ENCODE peak calls at places on chromosome 10, in four cellular contexts. E is HL-60, H is GM12878, C is K562. Q is an unnamed sample.
A peak's percentile ranks its signal among the peaks of the same experiment; 100 is the strongest.

GRCh38 chr10:23351914-23352313 is 7.3 kb upstream of the C10orf67 start:
- DNase-seq in C (no peak), H (no peak), E (no peak), Q (no peak)

GRCh38 chr10:86264481-86265231 is 101.9 kb downstream of the GRID1 start:
- DNase-seq in C (no peak), E (no peak), H (no peak), Q (no peak)

GRCh38 chr10:124158592-124158991 is 65.2 kb upstream of the CHST15 start:
- DNase-seq in H (no peak), E (no peak), C (peak; percentile 8), Q (no peak)

GRCh38 chr10:31645786-31646185 is 282.8 kb downstream of the ARHGAP12 start:
- DNase-seq in E (no peak), C (no peak), H (no peak), Q (no peak)

GRCh38 chr10:119665901-119666708 is 14.9 kb downstream of the BAG3 start:
- DNase-seq in H (no peak), C (no peak), E (no peak), Q (no peak)

GRCh38 chr10:119217937-119218579 is 10.7 kb downstream of the GRK5 start:
- DNase-seq in H (no peak), E (no peak), C (no peak), Q (no peak)

GRCh38 chr10:3412071-3412582 is 239.5 kb upstream of the PITRM1 start:
- DNase-seq in H (no peak), E (no peak), C (no peak), Q (no peak)

GRCh38 chr10:69571618-69572158 is 1.5 kb downstream of the NEUROG3 start:
- DNase-seq in E (no peak), H (no peak), C (no peak), Q (no peak)

GRCh38 chr10:13371879-13372470 is 23.9 kb upstream of the SEPHS1 start:
- DNase-seq in C (peak; percentile 90), E (no peak), H (no peak), Q (peak; percentile 74)

GRCh38 chr10:14259696-14260595 is 70.8 kb downstream of the FRMD4A start:
- DNase-seq in H (no peak), C (no peak), E (no peak), Q (no peak)

GRCh38 chr10:70169011-70169410 is 1.3 kb downstream of the SAR1A start:
- DNase-seq in E (no peak), C (no peak), H (no peak), Q (no peak)

GRCh38 chr10:71795248-71795647 is 21.9 kb upstream of the VSIR start:
- DNase-seq in H (no peak), C (peak; percentile 62), E (no peak), Q (no peak)

GRCh38 chr10:22599048-22599561 is 115.3 kb downstream of the PIP4K2A start:
- DNase-seq in C (peak; percentile 16), H (peak; percentile 49), E (no peak), Q (no peak)

GRCh38 chr10:93604145-93604544 is 3.1 kb upstream of the RBP4 start:
- DNase-seq in E (no peak), H (no peak), C (no peak), Q (no peak)

GRCh38 chr10:13299437-13300287 is at the start of gene PHYH:
- DNase-seq in C (peak; percentile 85), E (peak; percentile 28), H (no peak), Q (peak; percentile 78)

GRCh38 chr10:58438986-58439385 is 53.8 kb downstream of the TFAM start:
- DNase-seq in H (no peak), E (no peak), C (no peak), Q (no peak)

GRCh38 chr10:105921348-105921747 is 1243.2 kb downstream of the SORCS1 start:
- DNase-seq in H (no peak), E (no peak), C (no peak), Q (no peak)

GRCh38 chr10:86673827-86674581 is 5.7 kb downstream of the LDB3 start:
- DNase-seq in H (no peak), C (no peak), E (no peak), Q (no peak)

GRCh38 chr10:76944678-76945077 is 692.9 kb downstream of the KCNMA1 start:
- DNase-seq in E (no peak), H (no peak), C (no peak), Q (no peak)

GRCh38 chr10:125102216-125102615 is 58.1 kb downstream of the CTBP2 start:
- DNase-seq in E (peak; percentile 58), C (no peak), H (no peak), Q (no peak)

GRCh38 chr10:58555930-58556311 is 43.2 kb downstream of the BICC1 start:
- DNase-seq in C (no peak), E (no peak), H (no peak), Q (no peak)

GRCh38 chr10:26486985-26487850 is 49.1 kb downstream of the APBB1IP start:
- DNase-seq in H (peak; percentile 79), C (no peak), E (no peak), Q (no peak)

GRCh38 chr10:15180736-15181135 is 12.2 kb upstream of the NMT2 start:
- DNase-seq in C (no peak), H (no peak), E (no peak), Q (no peak)

GRCh38 chr10:110915035-110915434 is 3.9 kb downstream of the BBIP1 start:
- DNase-seq in E (no peak), C (no peak), H (no peak), Q (no peak)

GRCh38 chr10:31274310-31274709 is 44.7 kb upstream of the ZEB1 start:
- DNase-seq in C (no peak), E (peak; percentile 28), H (no peak), Q (no peak)

GRCh38 chr10:75208177-75208576 is 2.4 kb upstream of the VDAC2 start:
- DNase-seq in H (no peak), C (no peak), E (no peak), Q (no peak)

GRCh38 chr10:116287906-116288501 is 15.0 kb upstream of the GFRA1 start:
- DNase-seq in C (no peak), E (no peak), H (no peak), Q (no peak)

GRCh38 chr10:124095096-124095495 is 1.7 kb upstream of the CHST15 start:
- DNase-seq in E (no peak), H (no peak), C (no peak), Q (no peak)

GRCh38 chr10:5506246-5506645 is 6.9 kb upstream of the CALML5 start:
- DNase-seq in E (no peak), C (no peak), H (no peak), Q (no peak)

GRCh38 chr10:14822879-14823755 is 14.7 kb downstream of the CDNF start:
- DNase-seq in E (no peak), H (no peak), C (peak; percentile 24), Q (peak; percentile 22)

GRCh38 chr10:98460837-98461499 is 14.2 kb upstream of the HPS1 start:
- DNase-seq in E (no peak), H (no peak), C (peak; percentile 85), Q (no peak)

GRCh38 chr10:12597800-12598750 is 248.7 kb downstream of the CAMK1D start:
- DNase-seq in C (no peak), E (no peak), H (no peak), Q (no peak)

GRCh38 chr10:2150315-2150714 is 413.0 kb upstream of the ADARB2 start:
- DNase-seq in H (no peak), E (no peak), C (no peak), Q (no peak)

GRCh38 chr10:70704211-70704610 is 31.9 kb downstream of the ADAMTS14 start:
- DNase-seq in H (no peak), E (no peak), C (no peak), Q (no peak)

DNA sequence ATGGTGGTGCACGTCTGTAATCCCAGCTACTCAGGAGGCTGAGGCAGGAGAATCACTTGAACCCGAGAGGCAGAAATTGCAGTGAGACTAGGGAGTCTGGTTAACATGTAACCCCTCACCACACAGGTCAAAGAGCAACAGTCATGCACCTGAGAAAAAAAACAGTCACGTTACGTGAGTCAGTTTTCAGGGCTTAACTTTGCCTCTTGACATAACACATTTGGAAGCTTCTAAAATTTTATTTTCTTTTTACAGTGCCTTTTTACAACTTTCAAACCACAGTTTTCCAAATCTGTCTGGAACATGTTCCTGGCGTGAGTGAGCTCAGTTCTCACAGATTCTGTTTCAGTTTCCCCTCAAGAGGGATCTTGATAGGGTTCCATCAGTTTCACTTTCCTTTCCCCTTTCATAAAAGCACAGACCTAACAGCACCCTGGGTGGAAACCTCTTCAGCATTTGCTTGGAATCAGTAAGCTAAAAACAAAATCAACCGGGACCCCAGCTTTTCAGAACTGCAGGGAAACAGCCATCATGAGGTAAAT is 4.4 kb downstream of the IFIT3 start:
- DNase-seq in E (no peak), H (peak; percentile 92), C (peak; percentile 13), Q (no peak)
- TF ChIP-seq SPI1 in E (no peak), H (peak; percentile 59), C (no peak), Q (peak; percentile 67)

DNA sequence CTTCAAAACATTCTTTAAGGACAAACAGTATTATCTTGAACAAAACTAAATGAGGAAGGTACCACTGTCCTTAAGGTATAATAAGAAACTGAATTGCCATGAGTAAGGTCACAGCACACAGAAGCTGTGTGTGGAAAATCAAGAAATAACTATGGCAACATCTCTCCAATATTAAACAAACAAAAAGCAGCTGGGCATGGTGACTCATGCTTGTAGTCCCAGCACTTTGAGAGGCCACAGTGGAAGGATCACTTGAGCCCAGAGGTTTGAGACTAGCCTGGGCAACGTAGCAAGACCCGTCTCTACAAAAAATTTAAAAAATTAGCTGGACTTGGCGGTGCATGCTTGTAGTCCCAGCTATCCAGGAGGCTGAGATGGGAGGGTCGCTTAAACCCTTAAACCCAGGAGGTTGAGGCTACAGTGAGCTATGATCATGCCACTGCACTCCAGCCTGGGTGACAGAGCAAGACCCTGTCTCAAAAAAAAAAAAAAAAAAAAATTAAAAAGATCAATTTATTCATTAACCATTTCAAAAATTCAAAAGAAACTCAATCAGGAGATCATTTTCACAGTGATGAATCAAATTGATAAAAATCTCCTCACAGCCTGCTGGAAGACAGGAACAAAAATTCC is 195.4 kb downstream of the SKIDA1 start:
- DNase-seq in C (no peak), E (no peak), H (no peak), Q (no peak)
- TF ChIP-seq SPI1 in C (no peak), E (no peak), H (no peak), Q (no peak)

DNA sequence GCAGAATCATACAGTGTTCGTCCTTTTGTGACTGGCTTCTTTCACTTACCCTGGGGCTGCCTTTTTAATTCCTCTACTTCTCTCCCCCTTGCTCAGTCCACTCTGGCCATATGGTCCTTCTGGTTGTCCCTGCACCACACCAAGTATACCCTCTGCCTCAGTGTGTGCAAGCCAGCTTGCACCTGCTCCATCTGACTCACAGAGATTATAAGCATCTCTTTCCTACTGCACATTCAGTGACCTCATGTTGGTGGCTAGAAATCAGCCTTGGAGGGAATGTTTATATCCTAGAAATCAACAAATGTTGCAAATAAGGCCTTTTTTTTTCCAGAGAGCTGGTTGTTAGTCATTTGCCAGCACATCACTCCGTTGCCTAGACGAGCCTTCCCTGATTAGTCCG is 67.5 kb upstream of the C10orf90 start:
- DNase-seq in E (no peak), C (no peak), H (no peak), Q (no peak)
- TF ChIP-seq SPI1 in E (no peak), C (no peak), H (no peak), Q (no peak)

DNA sequence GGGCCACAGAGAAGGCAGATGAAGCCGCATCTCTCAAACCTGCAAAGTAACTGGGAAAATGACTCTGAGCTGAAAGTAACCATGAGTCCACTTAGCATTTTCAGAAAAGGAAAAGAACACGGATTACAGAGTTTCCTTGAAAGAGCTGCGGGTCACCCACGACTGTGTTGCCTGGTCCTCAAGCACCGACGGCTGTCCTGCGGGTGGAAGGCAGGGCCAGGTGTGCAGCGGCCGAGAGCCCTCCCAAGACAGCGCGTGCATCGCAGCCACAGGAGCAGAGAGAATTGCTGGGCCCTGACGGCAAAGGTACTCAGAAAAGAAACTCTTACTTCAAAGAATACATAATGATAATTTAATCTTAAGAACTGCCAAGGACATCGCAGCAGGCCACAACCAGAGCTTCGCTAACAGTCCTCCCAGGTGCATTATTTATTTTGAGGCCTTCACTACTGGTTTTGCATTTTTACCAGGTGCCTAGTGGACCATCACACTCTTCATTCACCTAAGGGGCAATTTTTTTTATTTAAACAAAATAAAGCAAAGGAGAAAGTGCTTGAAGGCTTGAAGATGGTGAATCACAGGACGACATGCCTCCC is 153.4 kb downstream of the ZMYND11 start:
- DNase-seq in E (no peak), C (no peak), H (no peak), Q (no peak)
- TF ChIP-seq SPI1 in E (no peak), C (no peak), H (no peak), Q (no peak)

Q was measured in GM12891.